ENCODE peak calls at places on chromosomes 5 and 9, in five cellular contexts. H, I, Q, U and R are unnamed samples.
A peak's percentile ranks its signal among the peaks of the same experiment; 100 is the strongest.

GRCh38 chr5:82644229-82644628 is 366.1 kb upstream of the RPS23 start:
- DNase-seq in H (no peak), U (no peak), Q (no peak), I (no peak), R (no peak)

GRCh38 chr9:6907772-6908381 is 150.1 kb downstream of the KDM4C start:
- DNase-seq in U (no peak), H (no peak), Q (no peak), I (no peak), R (no peak)

GRCh38 chr5:171157775-171158174 is 151.3 kb upstream of the TLX3 start:
- DNase-seq in I (no peak), H (no peak), Q (no peak), U (no peak), R (no peak)

GRCh38 chr9:134618823-134619454 is 22.7 kb upstream of the COL5A1 start:
- DNase-seq in I (no peak), H (no peak), Q (peak; percentile 1), U (no peak), R (no peak)

GRCh38 chr5:112957970-112958773 is 18.4 kb upstream of the DCP2 start:
- DNase-seq in I (peak; percentile 57), H (peak; percentile 76), Q (peak; percentile 79), U (peak; percentile 29), R (peak; percentile 66)

GRCh38 chr5:99019812-99020697 is 91.2 kb upstream of the CHD1 start:
- DNase-seq in Q (no peak), I (no peak), H (no peak), U (no peak), R (no peak)

GRCh38 chr5:82347213-82347947 is 69.2 kb upstream of the RPS23 start:
- DNase-seq in H (peak; percentile 44), Q (peak; percentile 63), U (no peak), I (no peak), R (no peak)

GRCh38 chr5:1288439-1289335 is 6.2 kb downstream of the TERT start:
- DNase-seq in I (no peak), H (no peak), U (no peak), Q (no peak), R (no peak)

GRCh38 chr5:127586811-127587210 is 62.1 kb upstream of the CTXN3 start:
- DNase-seq in U (no peak), I (no peak), H (no peak), Q (no peak), R (no peak)

GRCh38 chr9:133991964-133992779 is at the start of gene VAV2:
- DNase-seq in H (peak; percentile 72), U (peak; percentile 70), Q (peak; percentile 80), I (peak; percentile 55), R (peak; percentile 79)

GRCh38 chr9:111944467-111944866 is 47.9 kb downstream of the UGCG start:
- DNase-seq in Q (no peak), U (no peak), H (no peak), I (no peak), R (no peak)

GRCh38 chr9:132341177-132341840 is 13.5 kb downstream of the SETX start:
- DNase-seq in H (no peak), U (no peak), Q (no peak), I (no peak), R (no peak)

GRCh38 chr9:68704804-68705635 is at the start of gene PIP5K1B:
- DNase-seq in I (peak; percentile 66), H (peak; percentile 56), Q (peak; percentile 88), U (peak; percentile 90), R (no peak)

GRCh38 chr5:10063997-10064396 is 185.7 kb downstream of the ATPSCKMT start:
- DNase-seq in I (no peak), H (no peak), U (no peak), Q (no peak), R (no peak)

GRCh38 chr9:277595-278330 is 63.1 kb downstream of the DOCK8 start:
- DNase-seq in I (no peak), H (no peak), Q (no peak), U (no peak), R (no peak)

GRCh38 chr5:178625679-178626483 is 969 bp downstream of the CLK4 start:
- DNase-seq in U (no peak), I (no peak), H (no peak), Q (no peak), R (no peak)

GRCh38 chr9:131886839-131887238 is 147.0 kb upstream of the RAPGEF1 start:
- DNase-seq in Q (no peak), H (no peak), I (no peak), U (no peak), R (no peak)

GRCh38 chr5:93058309-93058708 is 522.7 kb downstream of the NR2F1-AS1 start:
- DNase-seq in I (no peak), Q (no peak), H (no peak), U (no peak), R (no peak)

GRCh38 chr9:111158375-111158774 is 120.1 kb upstream of the LPAR1 start:
- DNase-seq in Q (no peak), U (no peak), H (no peak), I (no peak), R (no peak)

GRCh38 chr9:78001946-78002731 is 29.5 kb downstream of the GNAQ start:
- DNase-seq in I (no peak), Q (no peak), U (no peak), H (no peak), R (no peak)

GRCh38 chr9:78006734-78007133 is 24.9 kb downstream of the GNAQ start:
- DNase-seq in U (no peak), Q (no peak), I (no peak), H (no peak), R (no peak)

GRCh38 chr9:78003730-78004129 is 27.9 kb downstream of the GNAQ start:
- DNase-seq in H (no peak), I (no peak), U (no peak), Q (no peak), R (no peak)

GRCh38 chr9:78005231-78006002 is 26.2 kb downstream of the GNAQ start:
- DNase-seq in U (no peak), I (no peak), H (no peak), Q (no peak), R (peak; percentile 47)

GRCh38 chr9:78004478-78005229 is 27.0 kb downstream of the GNAQ start:
- DNase-seq in I (no peak), U (no peak), Q (no peak), H (no peak), R (no peak)
- TF ChIP-seq CTCF in I (no peak), U (peak; percentile 35), Q (peak; percentile 15), H (peak; percentile 17), R (peak; percentile 51)

DNA sequence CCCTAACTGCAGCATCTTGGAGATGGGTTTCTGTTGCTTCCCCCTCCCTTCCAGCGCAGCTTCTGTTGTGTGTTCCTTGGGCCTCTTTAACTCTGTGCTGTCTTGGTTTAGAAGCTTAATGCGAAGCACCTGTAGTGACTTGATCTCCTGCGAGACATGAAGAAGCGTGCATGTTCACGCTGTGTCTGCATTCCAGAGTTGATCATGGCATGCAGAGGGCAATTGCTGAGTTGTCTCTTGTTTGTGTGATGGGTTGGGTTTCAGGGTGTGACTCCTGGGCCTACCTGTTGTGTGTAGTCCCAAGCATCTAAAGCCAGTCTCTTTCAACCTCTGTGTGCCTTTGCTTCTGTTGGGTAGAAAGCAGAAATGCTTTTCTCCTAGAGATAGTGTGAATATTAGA is 155.6 kb downstream of the SMARCA2 start:
- DNase-seq in H (no peak), Q (no peak), I (no peak), U (no peak), R (no peak)
- H3K9me3 ChIP-seq in H (no peaks in the 10 kb centered on the region), Q (no peaks in the 10 kb centered on the region), I (no peaks in the 10 kb centered on the region), U (no peaks in the 10 kb centered on the region), R (no peaks in the 10 kb centered on the region)

GRCh38 chr5:74916831-74917710 is 50.9 kb upstream of the FAM169A start:
- DNase-seq in H (no peak), I (no peak), U (no peak), Q (no peak), R (peak; percentile 98)

GRCh38 chr5:74919041-74919440 is 52.9 kb upstream of the FAM169A start:
- DNase-seq in Q (no peak), I (no peak), U (no peak), H (no peak), R (no peak)

GRCh38 chr5:74915488-74915887 is 49.3 kb upstream of the FAM169A start:
- DNase-seq in U (no peak), I (no peak), H (no peak), Q (no peak), R (no peak)

GRCh38 chr5:74918232-74918669 is 52.1 kb upstream of the FAM169A start:
- DNase-seq in I (no peak), H (no peak), Q (no peak), U (no peak), R (no peak)

GRCh38 chr5:74919487-74919886 is 53.3 kb upstream of the FAM169A start:
- DNase-seq in I (no peak), H (no peak), U (no peak), Q (no peak), R (peak; percentile 47)
- TF ChIP-seq CTCF in I (peak; percentile 20), H (peak; percentile 39), U (peak; percentile 52), Q (peak; percentile 34), R (peak; percentile 72)

GRCh38 chr5:131928957-131929356 is 16.5 kb downstream of the MEIKIN start:
- DNase-seq in U (no peak), H (no peak), I (no peak), Q (no peak), R (no peak)
- H3K9me3 ChIP-seq in U (peaks cover 10% of the 10 kb centered on the region), H (peaks cover 28% of the 10 kb centered on the region), I (no peaks in the 10 kb centered on the region), Q (no peaks in the 10 kb centered on the region), R (no peaks in the 10 kb centered on the region)

GRCh38 chr5:6476313-6476661 is 27.6 kb downstream of the UBE2QL1 start:
- DNase-seq in Q (no peak), U (no peak), H (no peak), I (no peak), R (no peak)
- TF ChIP-seq CTCF in Q (no peak), U (no peak), H (no peak), I (no peak), R (no peak)

DNA sequence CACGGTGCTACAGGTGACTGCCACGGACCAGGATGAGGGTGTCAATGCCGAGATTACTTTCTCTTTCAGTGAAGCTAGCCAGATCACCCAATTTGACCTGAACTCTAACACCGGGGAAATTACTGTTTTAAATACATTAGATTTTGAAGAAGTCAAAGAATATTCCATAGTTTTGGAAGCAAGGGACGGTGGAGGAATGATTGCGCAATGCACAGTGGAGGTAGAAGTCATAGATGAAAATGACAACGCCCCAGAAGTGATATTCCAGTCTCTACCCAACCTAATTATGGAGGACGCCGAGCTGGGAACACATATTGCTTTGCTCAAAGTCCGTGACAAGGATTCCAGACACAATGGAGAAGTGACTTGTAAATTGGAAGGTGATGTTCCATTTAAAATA is 1.2 kb downstream of the PCDHGB4 start:
- DNase-seq in Q (no peak), I (no peak), U (no peak), H (no peak), R (no peak)
- H3K9me3 ChIP-seq in Q (peaks cover 14% of the 10 kb centered on the region), I (peaks cover 5% of the 10 kb centered on the region), U (peaks cover 89% of the 10 kb centered on the region), H (no peaks in the 10 kb centered on the region), R (no peaks in the 10 kb centered on the region)